ENCODE peak calls at places on chromosomes 6 and 20, in four cellular contexts. B, X, Q and O are unnamed samples.

GRCh38 chr6:100378576-100378975 is 86.1 kb downstream of the SIM1 start:
- DNase-seq in B (no peak), X (no peak), Q (no peak), O (no peak)

GRCh38 chr6:89443658-89444057 is 10.7 kb downstream of the ANKRD6 start:
- DNase-seq in B (no peak), X (no peak), Q (no peak), O (no peak)

GRCh38 chr6:25014806-25015560 is 79.2 kb upstream of the RIPOR2 start:
- DNase-seq in B (peak; percentile 40), X (peak; percentile 70), Q (no peak), O (peak; percentile 93)

GRCh38 chr20:61500791-61501321 is 248.8 kb downstream of the CDH4 start:
- DNase-seq in B (no peak), X (no peak), Q (no peak), O (peak; percentile 19)

GRCh38 chr20:2242678-2243077 is 53.1 kb upstream of the TGM3 start:
- DNase-seq in B (no peak), X (no peak), Q (no peak), O (no peak)

GRCh38 chr6:112305795-112306194 is 41.3 kb upstream of the RFPL4B start:
- DNase-seq in B (no peak), X (no peak), Q (no peak), O (no peak)

GRCh38 chr6:84772428-84773132 is 8.2 kb upstream of the TBX18 start:
- DNase-seq in B (no peak), X (no peak), Q (no peak), O (peak; percentile 55)

GRCh38 chr6:126826315-126826714 is 292.2 kb upstream of the RSPO3 start:
- DNase-seq in B (no peak), X (no peak), Q (no peak), O (peak; percentile 44)

GRCh38 chr6:6803180-6803978 is 214.9 kb downstream of the LY86 start:
- DNase-seq in B (no peak), X (no peak), Q (peak; percentile 59), O (no peak)

GRCh38 chr6:21679761-21680265 is 86.3 kb downstream of the SOX4 start:
- DNase-seq in B (no peak), X (no peak), Q (no peak), O (peak; percentile 83)

GRCh38 chr6:5275497-5275896 is 14.2 kb downstream of the FARS2 start:
- DNase-seq in B (no peak), X (no peak), Q (no peak), O (peak; percentile 37)

GRCh38 chr20:24964518-24964838 is 15.4 kb downstream of the CST7 start:
- DNase-seq in B (no peak), X (no peak), Q (no peak), O (no peak)

GRCh38 chr20:63955281-63955845 is 853 bp downstream of the UCKL1 start:
- DNase-seq in B (peak; percentile 49), X (no peak), Q (peak; percentile 56), O (no peak)

GRCh38 chr6:167730441-167730840 is 96.3 kb upstream of the AFDN start:
- DNase-seq in B (no peak), X (no peak), Q (no peak), O (no peak)

DNA sequence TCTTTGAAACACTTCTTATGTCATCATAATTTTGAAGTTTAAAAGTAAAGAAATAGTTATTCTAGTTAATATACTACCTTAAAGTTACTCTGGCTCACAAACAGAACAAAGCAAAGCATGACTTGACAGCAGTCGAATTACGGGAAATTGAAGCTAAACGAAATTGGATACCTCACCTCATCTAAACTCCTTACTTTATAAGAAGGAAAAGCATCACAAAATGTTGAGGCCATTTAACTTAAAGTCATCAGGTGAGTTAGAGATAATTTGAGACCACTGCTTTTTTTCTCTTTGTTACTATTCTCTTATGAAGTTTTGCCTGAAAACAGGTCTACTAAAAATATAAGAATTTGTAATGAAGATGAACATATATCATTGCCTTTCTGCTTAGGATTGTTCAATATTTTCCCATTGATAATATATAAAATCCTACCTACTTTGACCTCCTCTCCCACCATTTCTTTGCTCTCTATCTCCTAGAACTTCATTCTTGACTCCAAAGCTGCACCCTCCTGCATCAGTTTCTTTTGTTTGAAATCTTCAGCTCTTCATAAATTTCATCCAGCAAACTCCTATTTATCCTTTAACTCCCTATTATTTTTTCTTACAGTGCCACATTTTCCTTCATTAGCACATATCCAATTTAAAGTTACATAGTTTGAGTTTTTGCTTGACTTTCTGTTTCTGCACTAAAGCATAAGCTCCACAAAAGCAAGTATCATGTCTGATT is 510.7 kb upstream of the ZNF337 start:
- DNase-seq in B (no peak), X (no peak), Q (no peak), O (no peak)
- H3K4me3 ChIP-seq in B (peak overlapping the region; percentile 54), X (peak overlapping the region; percentile 22), Q (no peak overlapping the region), O (no peak overlapping the region)

DNA sequence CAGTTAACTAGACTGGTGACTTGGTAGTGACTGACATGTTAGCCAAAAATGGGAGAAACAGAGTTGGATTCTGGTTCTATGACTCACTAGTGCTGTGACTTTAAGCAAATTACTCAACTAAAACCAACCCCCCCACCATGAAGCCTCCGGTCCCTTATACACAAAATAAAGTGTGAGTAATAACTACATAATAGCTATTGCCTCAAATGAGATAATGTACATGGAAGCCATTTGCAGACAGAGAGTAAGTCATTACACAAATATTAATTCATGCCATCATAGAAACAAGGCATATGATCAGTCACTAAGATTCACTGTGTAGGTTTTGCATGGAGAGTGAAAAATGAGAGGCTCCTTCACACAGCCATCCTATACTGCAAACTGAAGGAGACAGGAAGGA is 111.9 kb downstream of the HIVEP2 start:
- DNase-seq in B (no peak), X (no peak), Q (no peak), O (peak; percentile 86)
- H3K4me3 ChIP-seq in B (no peak overlapping the region), X (no peak overlapping the region), Q (no peak overlapping the region), O (no peak overlapping the region)

GRCh38 chr6:36493859-36494258 is 51.1 kb downstream of the KCTD20 start:
- DNase-seq in B (no peak), X (no peak), Q (no peak), O (peak; percentile 25)
- H3K4me3 ChIP-seq in B (no peak overlapping the region), X (no peak overlapping the region), Q (no peak overlapping the region), O (no peak overlapping the region)

DNA sequence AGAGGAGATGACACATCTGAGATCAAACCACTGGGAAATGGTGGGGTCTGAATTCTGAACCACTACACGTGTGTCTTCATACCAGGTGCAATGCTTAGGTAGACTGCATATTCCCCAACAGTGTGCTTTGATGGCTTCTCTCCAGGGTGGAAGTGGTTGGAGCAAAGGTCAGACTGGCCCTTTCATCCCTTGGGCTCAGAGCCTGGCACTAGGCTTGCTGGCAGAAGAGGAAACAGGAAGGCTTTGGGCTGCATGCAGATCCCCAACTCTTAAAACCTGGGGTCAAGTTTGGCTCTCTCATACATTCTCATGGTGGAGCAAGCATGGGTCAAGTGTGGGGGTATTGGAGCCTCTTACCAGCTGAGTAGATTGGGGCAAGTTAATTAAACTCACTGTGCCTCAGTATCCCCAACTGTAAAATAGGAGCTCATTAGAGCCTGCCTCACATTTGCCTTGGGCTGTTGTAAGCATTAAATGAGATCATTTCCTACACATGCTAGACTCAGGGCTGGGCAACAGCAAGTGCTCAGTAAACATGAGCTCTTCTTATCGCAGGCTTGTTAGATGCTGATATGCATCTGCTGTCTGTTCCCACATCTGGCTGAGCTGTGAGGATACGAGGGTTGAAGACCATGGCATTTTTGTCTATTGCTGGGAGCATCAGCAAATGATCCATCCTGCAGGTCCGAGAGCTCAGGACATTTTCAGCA is 51.6 kb upstream of the FAM83D start:
- DNase-seq in B (peak; percentile 37), X (no peak), Q (peak; percentile 27), O (no peak)
- H3K4me3 ChIP-seq in B (peak overlapping the region; percentile 25), X (no peak overlapping the region), Q (no peak overlapping the region), O (no peak overlapping the region)

DNA sequence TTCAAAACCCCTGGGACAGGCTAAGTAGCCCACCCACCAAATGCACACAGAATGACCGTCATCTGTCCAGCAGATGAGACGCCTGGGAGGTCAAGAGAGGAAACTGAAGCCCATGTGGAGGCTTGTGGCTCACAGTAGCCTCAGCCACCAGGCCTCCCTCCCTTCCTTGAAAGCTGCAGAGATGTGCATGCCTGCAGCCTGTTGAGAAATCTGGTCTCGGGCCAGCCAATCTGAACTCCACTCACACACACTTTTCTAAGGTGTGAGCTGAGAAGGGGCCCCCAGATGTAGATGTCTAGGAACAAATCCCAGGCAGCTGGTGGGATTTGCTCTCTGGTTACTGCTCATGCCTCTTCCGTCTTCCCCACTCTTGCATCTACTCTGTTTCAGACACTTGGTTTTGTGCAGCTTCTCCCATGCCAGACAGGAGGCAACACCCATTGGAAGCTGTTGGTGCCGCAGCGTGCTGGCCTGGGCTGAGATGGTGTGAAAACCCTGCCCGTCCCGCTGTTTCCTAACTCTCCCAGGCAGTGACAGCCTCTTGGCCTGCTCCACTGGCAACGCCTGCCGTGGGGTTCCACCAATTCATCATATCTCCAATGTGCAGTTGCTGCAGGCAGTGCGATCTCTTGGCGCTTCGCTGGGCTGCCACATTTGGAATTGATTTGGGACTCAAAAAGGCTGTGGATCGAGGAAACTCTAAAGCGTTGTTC is 24.1 kb upstream of the PAX1 start:
- DNase-seq in B (no peak), X (no peak), Q (no peak), O (no peak)
- H3K4me3 ChIP-seq in B (no peak overlapping the region), X (peak overlapping the region; percentile 4), Q (no peak overlapping the region), O (no peak overlapping the region)

GRCh38 chr20:44582321-44583025 is at the start of gene PKIG:
- DNase-seq in B (no peak), X (peak; percentile 71), Q (no peak), O (peak; percentile 81)

GRCh38 chr20:44586289-44586911 is 4.0 kb downstream of the PKIG start:
- DNase-seq in B (no peak), X (no peak), Q (peak; percentile 36), O (no peak)

GRCh38 chr20:44583179-44583578 is 800 bp downstream of the PKIG start:
- DNase-seq in B (no peak), X (no peak), Q (no peak), O (no peak)

GRCh38 chr20:44585042-44585968 is 2.9 kb downstream of the PKIG start:
- DNase-seq in B (no peak), X (no peak), Q (no peak), O (no peak)

GRCh38 chr20:44584103-44584690 is 1.8 kb downstream of the PKIG start:
- DNase-seq in B (no peak), X (no peak), Q (no peak), O (no peak)
- H3K4me3 ChIP-seq in B (no peak overlapping the region), X (peak overlapping the region; percentile 47), Q (no peak overlapping the region), O (no peak overlapping the region)

DNA sequence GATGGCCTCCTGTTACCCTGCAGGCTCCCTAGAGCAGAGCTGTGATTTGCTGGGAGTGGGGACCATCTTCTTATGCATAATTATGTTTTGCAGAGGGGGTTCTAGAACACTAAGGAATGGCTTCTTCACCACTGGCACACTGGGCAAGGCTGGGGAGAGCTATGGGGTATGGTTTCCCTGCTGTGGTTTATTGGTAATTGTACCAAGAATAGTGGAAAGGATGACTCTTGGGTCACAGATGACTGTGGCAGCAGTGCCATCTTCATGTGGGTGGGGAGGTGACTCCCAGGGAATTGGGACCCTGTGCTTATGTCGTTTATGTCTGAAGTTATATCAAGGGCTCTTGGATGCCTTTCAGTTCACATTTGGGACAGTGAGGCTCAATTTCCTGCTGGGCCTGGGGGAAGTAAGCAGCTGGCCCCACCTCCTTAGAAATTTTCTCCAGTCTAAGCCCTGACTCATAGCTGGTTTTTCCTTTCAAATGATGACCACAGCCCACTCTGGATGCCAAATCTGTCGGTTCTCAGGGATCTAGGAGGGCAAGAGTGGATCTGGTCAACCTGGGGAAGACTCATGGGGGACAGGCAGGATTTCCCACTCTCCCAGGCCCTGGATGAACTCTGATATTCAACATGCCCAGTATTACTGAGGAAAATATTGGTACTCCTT is 230.8 kb downstream of the LRFN2 start:
- DNase-seq in B (no peak), X (no peak), Q (no peak), O (no peak)
- H3K4me3 ChIP-seq in B (no peak overlapping the region), X (no peak overlapping the region), Q (no peak overlapping the region), O (no peak overlapping the region)

GRCh38 chr6:30613251-30614043 is 3.6 kb downstream of the PPP1R10 start:
- DNase-seq in B (no peak), X (no peak), Q (no peak), O (peak; percentile 47)
- H3K4me3 ChIP-seq in B (no peak overlapping the region), X (peak overlapping the region; percentile 90), Q (no peak overlapping the region), O (no peak overlapping the region)